ENCODE peak calls at places on chromosomes 5 and 9, in ten cellular contexts. G is CD8-positive, alpha-beta T cell; U is NCI-H2081; E is RPMI7951; S is foreskin fibroblast; I is neural crest cell; M is globus pallidus; F is anterior cingulate cortex; R is EL; W is stimulated activated CD4-positive, alpha-beta T cell treated with anti-CD3 and anti-CD28 coated beads, Interleukin-12 subunit alpha, Interleukin-12 subunit beta, amount 100 ng/mL, for 4 hours. Z is an unnamed sample.

GRCh38 chr9:85522459-85523092 is 219.2 kb downstream of the AGTPBP1 start:
- DNase-seq in G (no peak), M (no peak), F (peak; percentile 79), U (no peak), I (peak; percentile 55), W (peak; percentile 1), S (peak; percentile 34), R (peak; percentile 51), E (peak; percentile 5), Z (peak; percentile 85)

GRCh38 chr9:75414367-75415160 is 326.2 kb downstream of the OSTF1 start:
- DNase-seq in U (no peak), F (no peak), G (no peak), W (no peak), R (no peak), M (peak; percentile 33), E (no peak), I (no peak), S (no peak), Z (no peak)

GRCh38 chr9:91496351-91496750 is 72.7 kb upstream of the NFIL3 start:
- DNase-seq in R (no peak), S (no peak), U (no peak), M (no peak), I (no peak), E (no peak), W (no peak), F (no peak), G (no peak), Z (no peak)

GRCh38 chr5:179504600-179505396 is 45.6 kb upstream of the RUFY1 start:
- DNase-seq in G (no peak), F (no peak), R (no peak), W (no peak), M (no peak), E (no peak), S (no peak), U (no peak), I (no peak), Z (no peak)

GRCh38 chr5:69238760-69239251 is 4.1 kb downstream of the CDK7 start:
- DNase-seq in U (no peak), G (no peak), F (no peak), E (peak; percentile 58), I (no peak), W (no peak), R (peak; percentile 91), S (peak; percentile 65), M (no peak), Z (no peak)

GRCh38 chr9:134127616-134128015 is 8.3 kb upstream of the WDR5 start:
- DNase-seq in S (no peak), F (no peak), M (no peak), E (no peak), I (no peak), G (no peak), W (no peak), R (no peak), U (no peak), Z (no peak)

GRCh38 chr5:80798633-80799032 is 143.8 kb upstream of the DHFR start:
- DNase-seq in S (no peak), G (no peak), W (no peak), I (no peak), U (no peak), F (no peak), R (no peak), M (no peak), E (no peak), Z (no peak)

GRCh38 chr9:84146893-84147705 is 166.5 kb downstream of the RMI1 start:
- DNase-seq in S (no peak), U (peak; percentile 48), M (no peak), I (no peak), R (peak; percentile 8), G (no peak), W (no peak), F (no peak), E (no peak), Z (no peak)

GRCh38 chr9:104981543-104982129 is 53.7 kb upstream of the ABCA1 start:
- DNase-seq in G (no peak), R (no peak), U (no peak), E (no peak), S (no peak), W (no peak), F (no peak), I (no peak), M (no peak), Z (no peak)

GRCh38 chr5:39441838-39442237 is 17.1 kb upstream of the DAB2 start:
- DNase-seq in W (no peak), S (no peak), U (no peak), E (no peak), R (no peak), F (no peak), M (no peak), G (no peak), I (no peak), Z (no peak)

GRCh38 chr9:38373679-38374078 is 18.8 kb upstream of the ALDH1B1 start:
- DNase-seq in R (no peak), F (no peak), I (no peak), M (no peak), U (no peak), E (no peak), W (no peak), S (no peak), G (no peak), Z (no peak)

GRCh38 chr5:7926296-7926695 is 57.3 kb downstream of the MTRR start:
- DNase-seq in R (peak; percentile 94), E (peak; percentile 78), U (no peak), M (no peak), W (no peak), F (no peak), G (no peak), I (no peak), S (peak; percentile 94), Z (no peak)

GRCh38 chr9:131837316-131837715 is 97.4 kb upstream of the RAPGEF1 start:
- DNase-seq in E (no peak), S (no peak), F (no peak), R (no peak), U (no peak), I (no peak), W (no peak), G (no peak), M (no peak), Z (peak; percentile 66)

GRCh38 chr9:137294684-137295312 is 7.3 kb downstream of the NRARP start:
- DNase-seq in U (no peak), S (no peak), I (no peak), F (no peak), E (peak; percentile 47), R (no peak), M (no peak), G (no peak), W (no peak), Z (no peak)

GRCh38 chr5:82100303-82101077 is 128.7 kb downstream of the ATG10 start:
- DNase-seq in M (no peak), W (no peak), S (no peak), E (no peak), I (no peak), R (peak; percentile 1), G (no peak), F (no peak), U (no peak), Z (no peak)

GRCh38 chr5:80223561-80223960 is 32.3 kb downstream of the SERINC5 start:
- DNase-seq in R (no peak), M (no peak), E (no peak), G (no peak), U (no peak), S (no peak), W (no peak), F (no peak), I (no peak), Z (no peak)

GRCh38 chr5:86971034-86971511 is 296.6 kb upstream of the RASA1 start:
- DNase-seq in W (no peak), S (peak; percentile 7), G (no peak), M (peak; percentile 31), E (peak; percentile 41), R (peak; percentile 48), I (no peak), U (no peak), F (no peak), Z (no peak)

GRCh38 chr5:87069974-87070608 is 197.6 kb upstream of the RASA1 start:
- DNase-seq in W (no peak), M (peak; percentile 53), U (no peak), F (no peak), G (no peak), S (peak; percentile 47), E (peak; percentile 70), R (peak; percentile 63), I (no peak), Z (no peak)

GRCh38 chr9:19876569-19877316 is 87.9 kb upstream of the SLC24A2 start:
- DNase-seq in S (no peak), E (no peak), I (no peak), M (no peak), U (no peak), F (no peak), G (no peak), R (no peak), W (no peak), Z (no peak)

GRCh38 chr5:123670981-123671557 is 159.1 kb downstream of the CSNK1G3 start:
- DNase-seq in U (peak; percentile 53), M (peak; percentile 66), I (peak; percentile 72), S (peak; percentile 22), F (peak; percentile 22), G (peak; percentile 33), W (peak; percentile 21), R (peak; percentile 57), E (peak; percentile 42), Z (peak; percentile 70)

GRCh38 chr9:123282343-123283047 is 14.1 kb upstream of the STRBP start:
- DNase-seq in M (no peak), R (peak; percentile 8), F (no peak), U (no peak), I (no peak), E (peak; percentile 36), S (no peak), G (no peak), W (no peak), Z (no peak)

GRCh38 chr5:20832204-20833080 is 844.4 kb upstream of the CDH18 start:
- DNase-seq in U (no peak), S (no peak), F (no peak), I (no peak), R (peak; percentile 0), E (no peak), M (peak; percentile 0), G (no peak), W (no peak), Z (no peak)

GRCh38 chr9:89923961-89924504 is 319.2 kb downstream of the GADD45G start:
- DNase-seq in F (no peak), I (no peak), G (no peak), W (peak; percentile 34), S (no peak), U (no peak), R (no peak), M (no peak), E (no peak), Z (no peak)

GRCh38 chr5:78808380-78808779 is 159.8 kb upstream of the LHFPL2 start:
- DNase-seq in I (no peak), E (no peak), U (no peak), W (no peak), G (no peak), M (no peak), R (no peak), S (peak; percentile 62), F (no peak), Z (no peak)

GRCh38 chr5:139342423-139342723 is 719 bp downstream of the PAIP2 start:
- DNase-seq in F (no peak), S (no peak), E (no peak), R (no peak), U (no peak), G (peak; percentile 80), W (no peak), I (no peak), M (no peak), Z (no peak)

GRCh38 chr5:35026280-35026840 is 21.4 kb downstream of the AGXT2 start:
- DNase-seq in F (no peak), S (no peak), E (no peak), U (no peak), W (no peak), M (no peak), I (no peak), R (no peak), G (no peak), Z (no peak)

GRCh38 chr9:89489548-89490527 is 8.1 kb downstream of the SEMA4D start:
- DNase-seq in M (peak; percentile 67), G (no peak), W (no peak), R (no peak), S (no peak), E (no peak), I (no peak), U (no peak), F (no peak), Z (no peak)

GRCh38 chr5:157842787-157843186 is 16.2 kb downstream of the CLINT1 start:
- DNase-seq in F (no peak), U (no peak), R (no peak), I (no peak), M (no peak), G (no peak), E (no peak), W (no peak), S (no peak), Z (no peak)

Z was measured in H1.